ENCODE peak calls at places on chromosomes 12 and 14, in five cellular contexts. E is A673, D is BJ, U is body of pancreas, F is GM12865. I is an unnamed sample.

GRCh38 chr12:30806989-30807694 is 52.4 kb upstream of the CAPRIN2 start:
- DNase-seq in E (peak; percentile 86), D (no peak), U (peak; percentile 55), F (peak; percentile 61), I (peak; percentile 28)

GRCh38 chr12:127108360-127109215 is 1158.4 kb upstream of the TMEM132C start:
- DNase-seq in E (peak; percentile 85), D (peak; percentile 8), U (peak; percentile 70), F (peak; percentile 69), I (no peak)

GRCh38 chr12:12019881-12020280 is 50.9 kb upstream of the BCL2L14 start:
- DNase-seq in E (no peak), D (no peak), U (no peak), F (no peak), I (no peak)

GRCh38 chr12:60475825-60476224 is 880.0 kb downstream of the SLC16A7 start:
- DNase-seq in E (no peak), D (no peak), U (no peak), F (no peak), I (no peak)

GRCh38 chr14:99262977-99263448 is 9.0 kb downstream of the BCL11B start:
- DNase-seq in E (no peak), D (no peak), U (no peak), F (no peak), I (peak; percentile 35)

GRCh38 chr12:93080994-93081809 is 152.1 kb upstream of the EEA1 start:
- DNase-seq in E (peak; percentile 37), D (no peak), U (no peak), F (no peak), I (no peak)

GRCh38 chr12:81942588-81942987 is 183.4 kb upstream of the PPFIA2 start:
- DNase-seq in E (no peak), D (no peak), U (no peak), F (peak; percentile 2), I (no peak)

GRCh38 chr12:92827836-92828431 is 101.2 kb downstream of the EEA1 start:
- DNase-seq in E (peak; percentile 70), D (no peak), U (peak; percentile 30), F (peak; percentile 70), I (peak; percentile 41)

GRCh38 chr14:79193689-79194477 is 1017.4 kb downstream of the DIO2 start:
- DNase-seq in E (no peak), D (no peak), U (no peak), F (no peak), I (no peak)

GRCh38 chr12:131103614-131104463 is 150.1 kb downstream of the ADGRD1 start:
- DNase-seq in E (no peak), D (no peak), U (no peak), F (no peak), I (no peak)

GRCh38 chr12:108752387-108752786 is 21.1 kb upstream of the CORO1C start:
- DNase-seq in E (peak; percentile 62), D (no peak), U (no peak), F (no peak), I (no peak)

GRCh38 chr14:102758087-102758486 is 19.2 kb upstream of the TRAF3 start:
- DNase-seq in E (no peak), D (no peak), U (no peak), F (peak; percentile 73), I (no peak)

GRCh38 chr12:57243521-57244305 is 7.3 kb downstream of the STAC3 start:
- DNase-seq in E (peak; percentile 93), D (no peak), U (peak; percentile 86), F (peak; percentile 79), I (peak; percentile 80)

GRCh38 chr12:116183741-116184141 is 93.8 kb downstream of the MED13L start:
- DNase-seq in E (peak; percentile 36), D (no peak), U (no peak), F (no peak), I (no peak)

GRCh38 chr12:106645074-106645421 is 62.2 kb downstream of the RFX4 start:
- DNase-seq in E (peak; percentile 66), D (no peak), U (peak; percentile 78), F (no peak), I (no peak)

GRCh38 chr14:32201816-32202467 is at the start of gene RNU6-7:
- DNase-seq in E (peak; percentile 75), D (no peak), U (peak; percentile 27), F (peak; percentile 53), I (peak; percentile 39)

GRCh38 chr12:131830335-131831020 is 2.3 kb downstream of the MMP17 start:
- DNase-seq in E (peak; percentile 83), D (no peak), U (peak; percentile 78), F (peak; percentile 56), I (peak; percentile 83)

GRCh38 chr12:50840809-50841487 is 1.8 kb upstream of the TMPRSS12 start:
- DNase-seq in E (no peak), D (no peak), U (no peak), F (no peak), I (no peak)

GRCh38 chr12:101582937-101583336 is 11.8 kb upstream of the MYBPC1 start:
- DNase-seq in E (peak; percentile 59), D (no peak), U (no peak), F (no peak), I (no peak)

GRCh38 chr14:70013269-70013873 is 134.2 kb downstream of the SMOC1 start:
- DNase-seq in E (peak; percentile 52), D (no peak), U (peak; percentile 70), F (peak; percentile 55), I (peak; percentile 77)

GRCh38 chr12:1978078-1978477 is 26.2 kb downstream of the DCP1B start:
- DNase-seq in E (no peak), D (no peak), U (no peak), F (no peak), I (no peak)

GRCh38 chr12:42779186-42779859 is 189.8 kb upstream of the PRICKLE1 start:
- DNase-seq in E (no peak), D (no peak), U (no peak), F (no peak), I (no peak)

GRCh38 chr14:92154283-92154942 is 32.6 kb downstream of the CPSF2 start:
- DNase-seq in E (no peak), D (no peak), U (no peak), F (no peak), I (no peak)

GRCh38 chr12:28172434-28173030 is 17.7 kb upstream of the CCDC91 start:
- DNase-seq in E (peak; percentile 77), D (no peak), U (peak; percentile 53), F (peak; percentile 25), I (peak; percentile 6)

GRCh38 chr14:57362356-57362755 is 28.0 kb upstream of the NAA30 start:
- DNase-seq in E (no peak), D (no peak), U (no peak), F (no peak), I (peak; percentile 49)

GRCh38 chr14:67111031-67111430 is 78.2 kb upstream of the GARIN2 start:
- DNase-seq in E (no peak), D (no peak), U (no peak), F (no peak), I (no peak)
- TF ChIP-seq CTCF in E (no peak), D (no peak), U (no peak), F (no peak), I (no peak)

DNA sequence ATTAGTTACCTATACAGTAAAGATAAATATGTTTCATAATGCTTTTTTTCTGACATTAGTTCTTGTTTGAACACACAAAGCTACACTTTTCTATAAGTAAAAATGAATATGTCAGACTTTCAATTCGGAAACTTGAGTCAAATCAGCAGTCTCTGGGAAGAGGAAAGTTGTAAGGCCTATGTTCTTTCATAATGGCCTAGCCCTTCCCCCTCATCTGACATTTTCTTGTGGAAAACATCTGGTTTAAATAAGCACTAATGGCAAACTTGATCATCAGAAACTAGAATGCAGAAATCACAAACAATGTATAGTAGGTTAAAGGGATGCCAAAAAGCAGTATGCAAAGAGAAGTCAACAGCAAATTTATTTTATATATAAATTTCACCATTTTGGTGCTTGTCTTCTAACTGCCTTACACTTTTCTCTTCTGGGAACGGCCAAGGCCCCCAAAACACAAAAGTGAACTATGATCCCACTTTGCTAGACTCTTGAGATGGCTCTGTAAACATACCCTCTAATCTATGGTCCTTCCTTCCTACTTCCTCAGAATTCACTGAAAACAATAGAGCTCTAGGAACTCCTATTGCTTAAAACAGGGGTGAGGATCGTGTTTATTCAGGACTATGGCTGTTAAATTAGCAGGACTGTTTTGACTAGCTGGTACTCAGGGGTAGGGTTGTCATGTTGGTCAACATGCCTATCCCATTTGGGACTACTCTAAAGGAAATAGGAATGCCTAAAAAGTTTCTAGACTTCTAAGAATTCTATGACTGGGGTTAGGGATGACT is 444.2 kb downstream of the RAD51B start:
- DNase-seq in E (peak; percentile 45), D (no peak), U (no peak), F (peak; percentile 62), I (no peak)
- TF ChIP-seq CTCF in E (no peak), D (no peak), U (no peak), F (no peak), I (no peak)

GRCh38 chr14:50856660-50857059 is 15.2 kb upstream of the ABHD12B start:
- DNase-seq in E (no peak), D (no peak), U (no peak), F (no peak), I (no peak)
- TF ChIP-seq CTCF in E (no peak), D (no peak), U (no peak), F (no peak), I (no peak)

GRCh38 chr12:17203497-17203896 is 597.5 kb upstream of the LMO3 start:
- DNase-seq in E (no peak), D (no peak), U (no peak), F (no peak), I (no peak)

GRCh38 chr12:17206553-17206952 is 600.6 kb upstream of the LMO3 start:
- DNase-seq in E (no peak), D (no peak), U (no peak), F (no peak), I (no peak)

DNA sequence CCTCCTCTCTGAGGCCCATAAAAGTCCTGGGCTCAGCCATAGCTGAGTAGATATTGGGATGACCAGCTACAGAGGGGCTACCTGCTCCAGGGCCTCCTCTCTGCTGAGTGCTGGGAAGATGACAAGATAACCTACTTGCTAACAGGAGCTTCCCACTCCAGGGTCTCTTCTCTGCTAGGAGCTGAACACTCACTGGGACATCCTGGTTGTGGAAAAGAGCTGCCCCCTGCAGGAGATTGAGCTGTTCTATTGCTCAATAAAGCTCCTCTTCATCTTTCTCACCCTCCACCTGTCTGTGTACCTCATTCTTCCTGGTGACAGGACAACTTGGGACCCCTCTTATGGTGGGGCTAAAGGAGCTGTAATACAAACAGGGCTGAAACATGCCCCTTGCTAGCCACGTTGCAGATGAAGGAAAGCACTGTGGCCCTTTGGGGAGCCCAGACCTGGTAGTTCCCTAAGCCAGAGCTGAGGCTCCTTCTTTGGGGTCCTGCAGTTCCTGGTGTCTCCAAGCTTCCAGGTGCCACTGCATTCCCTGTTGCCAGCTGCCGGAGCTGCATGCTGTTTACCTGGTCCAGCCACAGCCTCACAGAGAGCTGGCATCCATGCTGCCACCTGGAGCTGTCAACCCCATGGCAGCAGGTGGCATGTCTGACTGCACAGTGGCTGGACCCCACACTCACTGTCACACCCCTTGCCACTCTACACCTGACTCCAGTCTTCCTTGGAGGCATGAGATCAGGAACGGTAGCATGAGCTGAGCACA is 598.5 kb upstream of the LMO3 start:
- DNase-seq in E (no peak), D (no peak), U (no peak), F (no peak), I (no peak)
- TF ChIP-seq CTCF in E (no peak), D (no peak), U (no peak), F (no peak), I (no peak)

DNA sequence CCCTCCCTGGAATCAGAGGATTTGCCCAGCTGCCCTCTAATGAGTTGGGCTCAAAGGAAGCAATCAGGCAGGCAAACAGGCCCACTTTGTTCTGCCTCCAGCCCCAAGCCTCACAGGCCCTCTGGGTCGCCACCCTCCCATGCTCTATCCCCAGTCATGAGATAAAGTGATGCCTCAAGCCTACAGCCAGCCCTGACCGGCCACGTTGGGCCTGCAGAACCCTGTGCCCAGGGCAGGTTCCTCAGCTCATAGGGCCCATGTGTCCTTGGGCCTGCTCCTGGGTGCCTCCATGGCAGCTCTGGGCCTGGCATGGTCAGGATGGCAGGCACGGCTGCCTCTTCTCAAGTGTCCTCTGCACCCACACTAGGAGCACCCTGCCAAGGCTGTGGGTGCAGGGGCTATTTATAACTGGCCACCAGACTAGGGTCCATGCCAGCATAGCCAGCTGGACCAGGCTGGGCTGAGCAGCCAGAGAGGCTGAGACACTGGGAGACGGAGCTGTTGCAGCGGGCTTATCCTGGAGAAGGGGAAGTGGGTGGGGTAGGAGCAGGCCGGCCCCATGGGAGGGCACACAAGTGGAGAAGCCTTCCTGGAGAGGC is 20.2 kb downstream of the HDAC7 start:
- DNase-seq in E (no peak), D (no peak), U (no peak), F (no peak), I (no peak)
- TF ChIP-seq CTCF in E (no peak), D (no peak), U (no peak), F (no peak), I (no peak)

I was measured in endothelial cell.